ENCODE peak calls at places on chromosome 20, in ten cellular contexts. D is mammary epithelial cell, F is adipocyte, X is H9, N is K562, T is GM23248, A is mesendoderm, P is SK-N-MC, W is neuronal stem cell, H is IMR-90. R is an unnamed sample.

GRCh38 chr20:6533321-6533720 is 234.2 kb upstream of the BMP2 start:
- DNase-seq in D (no peak), F (peak), X (no peak), N (no peak), T (peak), A (no peak), P (no peak), W (no peak), H (peak), R (no peak)

GRCh38 chr20:32480361-32481199 is 104.6 kb downstream of the NOL4L start:
- DNase-seq in D (no peak), F (no peak), X (peak), N (no peak), T (no peak), A (no peak), P (no peak), W (no peak), H (peak), R (no peak)

GRCh38 chr20:63641146-63641791 is 12.0 kb downstream of the STMN3 start:
- DNase-seq in D (peak), F (no peak), X (no peak), N (no peak), T (no peak), A (peak), P (no peak), W (no peak), H (no peak), R (no peak)

GRCh38 chr20:12287575-12287974 is 369.9 kb downstream of the BTBD3 start:
- DNase-seq in D (peak), F (no peak), X (no peak), N (no peak), T (no peak), A (peak), P (no peak), W (no peak), H (no peak), R (no peak)

GRCh38 chr20:6178537-6178936 is 55.7 kb upstream of the FERMT1 start:
- DNase-seq in D (peak), F (peak), X (no peak), N (peak), T (peak), A (peak), P (peak), W (peak), H (peak), R (peak)

GRCh38 chr20:59328071-59328470 is 27.7 kb downstream of the EDN3 start:
- DNase-seq in D (no peak), F (no peak), X (no peak), N (no peak), T (no peak), A (no peak), P (no peak), W (no peak), H (no peak), R (no peak)

GRCh38 chr20:37615507-37616425 is 78.1 kb upstream of the CTNNBL1 start:
- DNase-seq in D (peak), F (peak), X (peak), N (peak), T (peak), A (peak), P (no peak), W (peak), H (no peak), R (peak)

GRCh38 chr20:1721687-1722512 is 64.3 kb upstream of the SIRPG start:
- DNase-seq in D (peak), F (no peak), X (peak), N (no peak), T (no peak), A (peak), P (no peak), W (no peak), H (no peak), R (no peak)

GRCh38 chr20:478010-478948 is 15.9 kb upstream of the TBC1D20 start:
- DNase-seq in D (peak), F (peak), X (no peak), N (no peak), T (peak), A (peak), P (no peak), W (no peak), H (peak), R (no peak)

GRCh38 chr20:33666293-33667244 is at the start of gene ACTL10:
- DNase-seq in D (peak), F (peak), X (peak), N (peak), T (peak), A (peak), P (no peak), W (peak), H (peak), R (peak)

GRCh38 chr20:44457016-44457415 is 18.7 kb upstream of the TTPAL start:
- DNase-seq in D (no peak), F (no peak), X (no peak), N (peak), T (no peak), A (no peak), P (no peak), W (no peak), H (no peak), R (no peak)

GRCh38 chr20:24382775-24383174 is 86.7 kb upstream of the SYNDIG1 start:
- DNase-seq in D (no peak), F (no peak), X (peak), N (no peak), T (no peak), A (no peak), P (no peak), W (no peak), H (no peak), R (no peak)

GRCh38 chr20:22584630-22584921 is 204 bp upstream of the FOXA2 start:
- DNase-seq in D (no peak), F (no peak), X (peak), N (peak), T (no peak), A (peak), P (no peak), W (no peak), H (no peak), R (no peak)

GRCh38 chr20:38132156-38132909 is 32.7 kb downstream of the TGM2 start:
- DNase-seq in D (no peak), F (no peak), X (no peak), N (no peak), T (no peak), A (no peak), P (no peak), W (no peak), H (no peak), R (no peak)

GRCh38 chr20:10609276-10609675 is 64.5 kb downstream of the JAG1 start:
- DNase-seq in D (no peak), F (peak), X (no peak), N (no peak), T (peak), A (no peak), P (no peak), W (no peak), H (peak), R (no peak)

GRCh38 chr20:46635514-46636091 is 15.7 kb downstream of the SLC13A3 start:
- DNase-seq in D (peak), F (no peak), X (no peak), N (peak), T (no peak), A (peak), P (no peak), W (no peak), H (no peak), R (no peak)

GRCh38 chr20:14337400-14338171 is at the start of gene FLRT3:
- DNase-seq in D (peak), F (peak), X (peak), N (peak), T (peak), A (peak), P (peak), W (peak), H (peak), R (peak)

GRCh38 chr20:63234693-63235398 is 859 bp upstream of the BIRC7 start:
- DNase-seq in D (peak), F (peak), X (peak), N (peak), T (peak), A (peak), P (no peak), W (no peak), H (no peak), R (peak)

GRCh38 chr20:15760217-15760567 is 813.1 kb downstream of the KIF16B start:
- DNase-seq in D (no peak), F (no peak), X (no peak), N (no peak), T (peak), A (no peak), P (no peak), W (no peak), H (no peak), R (no peak)

GRCh38 chr20:32473231-32474008 is 111.7 kb downstream of the NOL4L start:
- DNase-seq in D (no peak), F (no peak), X (no peak), N (peak), T (no peak), A (no peak), P (no peak), W (peak), H (no peak), R (no peak)

GRCh38 chr20:2332711-2333110 is 36.9 kb downstream of the TGM3 start:
- DNase-seq in D (no peak), F (no peak), X (peak), N (no peak), T (no peak), A (no peak), P (no peak), W (no peak), H (no peak), R (no peak)

GRCh38 chr20:10074513-10074912 is 39.7 kb downstream of the ANKEF1 start:
- DNase-seq in D (peak), F (peak), X (no peak), N (peak), T (peak), A (no peak), P (no peak), W (no peak), H (peak), R (peak)

GRCh38 chr20:9068896-9069663 is at the start of gene PLCB4:
- DNase-seq in D (peak), F (peak), X (peak), N (peak), T (peak), A (peak), P (peak), W (peak), H (peak), R (no peak)

GRCh38 chr20:63134201-63134612 is 81.7 kb downstream of the YTHDF1 start:
- DNase-seq in D (no peak), F (no peak), X (peak), N (peak), T (no peak), A (peak), P (no peak), W (no peak), H (no peak), R (peak)

GRCh38 chr20:63377256-63378114 is 16.3 kb upstream of the CHRNA4 start:
- DNase-seq in D (no peak), F (no peak), X (peak), N (no peak), T (no peak), A (peak), P (no peak), W (peak), H (no peak), R (no peak)

GRCh38 chr20:18523066-18523465 is 15.3 kb downstream of the SEC23B start:
- DNase-seq in D (no peak), F (no peak), X (no peak), N (no peak), T (no peak), A (no peak), P (no peak), W (no peak), H (no peak), R (no peak)

GRCh38 chr20:2612073-2612472 is 40.4 kb upstream of the NOP56 start:
- DNase-seq in D (no peak), F (no peak), X (no peak), N (no peak), T (no peak), A (no peak), P (no peak), W (no peak), H (no peak), R (no peak)

GRCh38 chr20:41318271-41318649 is 729 bp upstream of the ZHX3 start:
- DNase-seq in D (no peak), F (no peak), X (no peak), N (no peak), T (no peak), A (no peak), P (no peak), W (no peak), H (no peak), R (no peak)

GRCh38 chr20:10696650-10697049 is 22.9 kb upstream of the JAG1 start:
- DNase-seq in D (no peak), F (no peak), X (peak), N (peak), T (no peak), A (peak), P (no peak), W (no peak), H (no peak), R (peak)

GRCh38 chr20:34312024-34312460 is 8.9 kb upstream of the AHCY start:
- DNase-seq in D (no peak), F (no peak), X (peak), N (no peak), T (peak), A (no peak), P (no peak), W (no peak), H (no peak), R (no peak)

GRCh38 chr20:45346851-45347250 is 1.4 kb downstream of the SDC4 start:
- DNase-seq in D (no peak), F (peak), X (no peak), N (no peak), T (no peak), A (peak), P (no peak), W (no peak), H (no peak), R (no peak)

GRCh38 chr20:4038047-4038459 is 22.7 kb upstream of the RNF24 start:
- DNase-seq in D (peak), F (peak), X (peak), N (peak), T (peak), A (peak), P (no peak), W (no peak), H (peak), R (peak)

GRCh38 chr20:1844723-1845523 is 50.3 kb upstream of the SIRPA start:
- DNase-seq in D (no peak), F (peak), X (no peak), N (no peak), T (peak), A (no peak), P (no peak), W (no peak), H (peak), R (peak)

GRCh38 chr20:25081065-25081729 is 744 bp downstream of the VSX1 start:
- DNase-seq in D (no peak), F (peak), X (peak), N (peak), T (peak), A (peak), P (no peak), W (peak), H (no peak), R (no peak)

GRCh38 chr20:934186-934840 is 18.2 kb upstream of the ANGPT4 start:
- DNase-seq in D (no peak), F (no peak), X (peak), N (no peak), T (no peak), A (peak), P (no peak), W (no peak), H (no peak), R (no peak)

GRCh38 chr20:44092551-44093248 is 94.3 kb downstream of the JPH2 start:
- DNase-seq in D (peak), F (peak), X (peak), N (peak), T (peak), A (peak), P (no peak), W (peak), H (peak), R (peak)

GRCh38 chr20:44404204-44405181 is 49.0 kb downstream of the HNF4A start:
- DNase-seq in D (no peak), F (no peak), X (no peak), N (no peak), T (no peak), A (no peak), P (no peak), W (no peak), H (no peak), R (no peak)

GRCh38 chr20:4135385-4136077 is 120.2 kb upstream of the RNF24 start:
- DNase-seq in D (peak), F (peak), X (peak), N (peak), T (peak), A (peak), P (no peak), W (no peak), H (peak), R (no peak)

GRCh38 chr20:42370086-42370485 is 751.9 kb upstream of the CHD6 start:
- DNase-seq in D (no peak), F (no peak), X (no peak), N (peak), T (no peak), A (no peak), P (no peak), W (no peak), H (no peak), R (no peak)
- H3K9ac ChIP-seq in D (no peak), F (no peak), X (no peak), N (no peak), T (no peak), A (no peak), P (no peak), W (no peak), H (no peak), R (no peak)

GRCh38 chr20:58161192-58161591 is 67.3 kb downstream of the ANKRD60 start:
- DNase-seq in D (no peak), F (no peak), X (no peak), N (no peak), T (peak), A (no peak), P (no peak), W (no peak), H (no peak), R (no peak)
- H3K9ac ChIP-seq in D (no peak), F (peak), X (no peak), N (no peak), T (peak), A (no peak), P (no peak), W (no peak), H (no peak), R (no peak)

GRCh38 chr20:48294196-48294595 is 508.9 kb upstream of the SULF2 start:
- DNase-seq in D (no peak), F (no peak), X (no peak), N (no peak), T (peak), A (no peak), P (no peak), W (no peak), H (peak), R (no peak)
- H3K9ac ChIP-seq in D (no peak), F (no peak), X (no peak), N (no peak), T (no peak), A (no peak), P (no peak), W (no peak), H (no peak), R (no peak)

DNA sequence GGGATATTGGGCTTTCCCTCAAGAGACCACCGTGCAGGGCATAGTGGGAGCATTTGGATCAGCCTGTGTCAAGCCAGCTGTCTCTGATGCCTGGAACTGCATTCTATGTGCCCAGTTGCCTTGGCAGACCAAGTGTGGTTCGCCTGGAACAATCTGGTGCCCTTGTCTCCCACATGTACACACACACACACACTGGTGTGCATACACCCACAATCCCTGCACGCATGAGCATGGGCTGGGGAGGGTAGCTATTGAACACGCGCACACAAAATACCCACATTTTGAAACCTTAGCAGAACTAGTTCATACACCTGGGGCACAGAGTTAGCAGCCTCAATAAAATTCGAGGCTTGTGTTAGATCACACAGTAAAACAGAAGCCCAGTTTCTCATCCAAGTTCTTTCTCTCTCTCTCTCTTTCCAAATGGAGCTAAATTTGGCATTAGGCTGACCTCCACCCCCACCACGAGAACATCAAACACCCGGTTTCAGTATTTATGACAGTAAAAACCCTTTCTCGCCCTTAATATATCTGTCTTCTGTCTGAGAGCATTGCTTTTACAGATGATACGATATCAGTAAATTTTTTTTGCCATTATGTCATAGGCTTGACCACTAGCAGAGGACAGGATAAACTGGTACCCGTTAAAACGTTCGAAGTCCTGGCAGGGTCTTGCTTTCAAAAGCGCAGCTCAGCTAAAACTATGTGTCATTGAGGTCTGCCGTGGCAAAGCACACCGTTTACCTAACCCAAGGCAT is 18.2 kb upstream of the NFATC2 start:
- DNase-seq in D (no peak), F (peak), X (no peak), N (no peak), T (peak), A (no peak), P (no peak), W (no peak), H (peak), R (no peak)
- H3K9ac ChIP-seq in D (no peak), F (no peak), X (no peak), N (no peak), T (peak), A (no peak), P (no peak), W (peak), H (peak), R (no peak)

GRCh38 chr20:61807426-61808160 is 258.1 kb downstream of the TAF4 start:
- DNase-seq in D (no peak), F (no peak), X (no peak), N (no peak), T (no peak), A (no peak), P (no peak), W (no peak), H (no peak), R (no peak)
- H3K9ac ChIP-seq in D (no peak), F (no peak), X (no peak), N (no peak), T (no peak), A (no peak), P (no peak), W (no peak), H (no peak), R (no peak)

DNA sequence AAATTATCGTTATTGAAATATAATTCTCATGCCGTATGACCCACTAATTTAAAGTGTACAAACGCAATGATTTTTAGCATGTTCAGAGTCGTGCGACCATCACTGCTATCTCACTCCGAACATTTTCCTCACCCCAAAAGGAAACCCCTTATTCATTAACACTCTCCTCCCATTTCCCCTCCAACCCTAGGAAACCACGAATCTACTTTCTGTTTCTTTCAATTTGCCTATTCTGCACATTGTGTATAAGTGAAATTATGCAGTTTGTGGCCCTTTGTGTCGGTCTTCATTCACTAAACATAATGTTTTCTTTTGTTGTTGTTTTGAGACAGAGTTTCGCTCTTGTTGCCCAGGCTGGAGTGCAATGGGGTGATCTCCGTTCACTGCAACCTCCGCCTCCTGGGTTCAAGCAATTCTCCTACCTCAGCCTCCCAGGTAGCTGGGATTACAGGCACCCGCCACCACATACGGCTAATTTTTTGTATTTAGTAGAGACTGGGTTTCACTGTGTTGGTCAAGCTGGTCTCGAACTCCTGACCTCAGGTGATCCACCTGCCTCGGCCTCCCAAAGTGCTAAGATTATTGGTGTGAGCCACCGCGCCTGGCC is 99.7 kb upstream of the ZNF217 start:
- DNase-seq in D (no peak), F (no peak), X (no peak), N (no peak), T (no peak), A (no peak), P (no peak), W (no peak), H (no peak), R (no peak)
- H3K9ac ChIP-seq in D (no peak), F (no peak), X (no peak), N (no peak), T (peak), A (no peak), P (no peak), W (no peak), H (no peak), R (no peak)

GRCh38 chr20:48661575-48662473 is 166.0 kb downstream of the PREX1 start:
- DNase-seq in D (no peak), F (peak), X (no peak), N (no peak), T (no peak), A (no peak), P (no peak), W (no peak), H (no peak), R (no peak)
- H3K9ac ChIP-seq in D (no peak), F (no peak), X (no peak), N (no peak), T (no peak), A (no peak), P (no peak), W (no peak), H (no peak), R (no peak)

GRCh38 chr20:50815162-50815989 is 20.5 kb downstream of the BCAS4 start:
- DNase-seq in D (peak), F (peak), X (no peak), N (no peak), T (peak), A (no peak), P (no peak), W (no peak), H (peak), R (peak)
- H3K9ac ChIP-seq in D (no peak), F (no peak), X (no peak), N (peak), T (peak), A (no peak), P (no peak), W (peak), H (no peak), R (peak)

R was measured in Karpas-422.